ENCODE peak calls at places on chromosome 22, in ten cellular contexts. S is cardiac muscle cell; E is mucosa of descending colon; M is retinal pigment epithelial cell; H is kidney epithelial cell; K is CD8-positive, alpha-beta T cell; Z is GM23248; U is PC-9; B is transverse colon; L is AG10803. I is an unnamed sample.

GRCh38 chr22:34992672-34993071 is 73.3 kb upstream of the ISX start:
- DNase-seq in S (no peak), E (no peak), M (no peak), H (no peak), K (no peak), Z (no peak), U (no peak), B (no peak), L (no peak), I (no peak)

GRCh38 chr22:17305076-17305475 is 64.2 kb upstream of the CECR2 start:
- DNase-seq in S (no peak), E (no peak), M (no peak), H (no peak), K (no peak), Z (no peak), U (no peak), B (no peak), L (no peak), I (no peak)

GRCh38 chr22:27431896-27432295 is 369.7 kb downstream of the MN1 start:
- DNase-seq in S (no peak), E (no peak), M (no peak), H (no peak), K (no peak), Z (peak), U (no peak), B (no peak), L (peak), I (peak)

GRCh38 chr22:50027639-50028537 is 15.3 kb upstream of the IL17REL start:
- DNase-seq in S (no peak), E (no peak), M (no peak), H (peak), K (no peak), Z (peak), U (peak), B (peak), L (no peak), I (no peak)

GRCh38 chr22:45587638-45588481 is 83.8 kb upstream of the ATXN10 start:
- DNase-seq in S (no peak), E (no peak), M (no peak), H (no peak), K (no peak), Z (peak), U (peak), B (no peak), L (peak), I (no peak)

GRCh38 chr22:37187552-37187890 is 526 bp downstream of the C1QTNF6 start:
- DNase-seq in S (peak), E (no peak), M (no peak), H (no peak), K (no peak), Z (peak), U (no peak), B (peak), L (peak), I (peak)

GRCh38 chr22:36636916-36637315 is 66.6 kb downstream of the CACNG2 start:
- DNase-seq in S (no peak), E (no peak), M (no peak), H (no peak), K (no peak), Z (no peak), U (no peak), B (no peak), L (no peak), I (no peak)

GRCh38 chr22:47188337-47189055 is 426.0 kb downstream of the TBC1D22A start:
- DNase-seq in S (no peak), E (no peak), M (no peak), H (no peak), K (no peak), Z (no peak), U (no peak), B (peak), L (no peak), I (no peak)

GRCh38 chr22:19149047-19149883 is 827 bp downstream of the GSC2 start:
- DNase-seq in S (peak), E (peak), M (no peak), H (no peak), K (no peak), Z (peak), U (no peak), B (no peak), L (no peak), I (no peak)

GRCh38 chr22:48752451-48753380 is 1075.0 kb downstream of the BRD1 start:
- DNase-seq in S (no peak), E (peak), M (no peak), H (no peak), K (peak), Z (no peak), U (no peak), B (no peak), L (no peak), I (no peak)

GRCh38 chr22:37634505-37635002 is 4.9 kb upstream of the SH3BP1 start:
- DNase-seq in S (no peak), E (no peak), M (no peak), H (no peak), K (no peak), Z (no peak), U (no peak), B (no peak), L (no peak), I (no peak)

GRCh38 chr22:39989633-39990032 is 5.1 kb upstream of the FAM83F start:
- DNase-seq in S (no peak), E (no peak), M (no peak), H (no peak), K (no peak), Z (no peak), U (no peak), B (no peak), L (no peak), I (no peak)

DNA sequence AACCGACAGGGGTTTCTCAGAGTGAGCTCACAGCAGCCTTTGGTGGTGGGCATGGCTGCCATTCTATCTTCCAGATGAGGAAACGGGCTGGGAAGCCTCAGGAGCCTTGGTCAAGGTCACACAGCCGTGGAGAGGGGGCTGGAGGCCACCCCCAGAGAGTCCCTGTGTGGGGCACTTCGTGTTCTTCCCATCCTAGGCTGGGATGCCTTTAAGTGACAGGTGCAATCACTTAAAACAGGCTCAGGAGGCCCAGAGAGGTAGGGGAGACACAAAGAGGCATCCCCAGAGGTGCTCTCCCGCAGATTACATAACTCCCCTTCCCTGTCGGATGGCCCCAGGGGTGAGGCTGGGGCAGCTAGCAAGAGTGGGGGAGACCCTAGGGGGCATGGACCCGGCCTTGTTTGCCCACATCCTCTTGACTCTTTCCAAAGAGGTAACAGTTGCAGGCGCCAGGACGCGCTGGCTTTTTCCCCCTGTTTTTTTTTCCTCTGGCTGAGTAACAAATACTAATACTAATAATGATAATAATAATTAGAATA is 17.5 kb upstream of the SHISAL1 start:
- DNase-seq in S (no peak), E (no peak), M (no peak), H (no peak), K (no peak), Z (no peak), U (no peak), B (no peak), L (no peak), I (no peak)
- H3K4me3 ChIP-seq in S (peak), E (no peak), M (no peak), H (no peak), K (no peak), Z (no peak), U (no peak), B (no peak), L (peak), I (no peak)

GRCh38 chr22:43151251-43152000 is at the start of gene TSPO:
- DNase-seq in S (peak), E (peak), M (no peak), H (no peak), K (peak), Z (peak), U (peak), B (peak), L (peak), I (peak)

GRCh38 chr22:43150731-43151206 is 590 bp upstream of the TSPO start:
- DNase-seq in S (no peak), E (peak), M (no peak), H (no peak), K (no peak), Z (peak), U (no peak), B (no peak), L (no peak), I (no peak)

GRCh38 chr22:43152355-43153071 is 1.2 kb downstream of the TSPO start:
- DNase-seq in S (peak), E (peak), M (no peak), H (no peak), K (peak), Z (peak), U (peak), B (peak), L (peak), I (peak)

GRCh38 chr22:43153916-43154315 is 2.6 kb downstream of the TSPO start:
- DNase-seq in S (no peak), E (no peak), M (no peak), H (no peak), K (no peak), Z (peak), U (no peak), B (no peak), L (no peak), I (peak)

GRCh38 chr22:43152001-43152354 is 619 bp downstream of the TSPO start:
- DNase-seq in S (no peak), E (no peak), M (no peak), H (no peak), K (no peak), Z (no peak), U (no peak), B (no peak), L (no peak), I (no peak)
- H3K4me3 ChIP-seq in S (peak), E (peak), M (peak), H (peak), K (peak), Z (peak), U (peak), B (peak), L (peak), I (peak)

GRCh38 chr22:23402275-23403151 is 177.6 kb downstream of the IGLL1 start:
- DNase-seq in S (peak), E (peak), M (peak), H (no peak), K (peak), Z (peak), U (peak), B (peak), L (peak), I (peak)
- H3K4me3 ChIP-seq in S (peak), E (no peak), M (peak), H (peak), K (no peak), Z (no peak), U (no peak), B (peak), L (no peak), I (no peak)

DNA sequence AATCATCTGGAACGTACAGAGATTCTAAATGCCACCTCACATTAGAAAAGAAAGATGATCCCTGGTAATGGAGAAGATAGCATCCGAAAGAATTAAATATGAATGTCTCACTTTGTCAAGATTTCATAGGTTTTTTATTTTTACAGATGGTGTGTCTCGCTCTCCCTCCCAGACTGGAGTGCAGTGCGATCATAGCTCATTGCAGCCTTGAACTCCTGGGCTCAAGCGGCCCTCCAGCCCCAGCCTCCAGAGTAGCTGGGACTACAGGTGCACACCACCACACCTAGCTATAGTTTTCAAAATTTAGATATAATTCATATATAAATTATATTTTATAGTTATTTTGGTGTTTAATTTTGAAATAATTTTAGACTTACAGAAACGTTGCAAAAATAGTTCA is 16.7 kb upstream of the SMTN start:
- DNase-seq in S (no peak), E (no peak), M (no peak), H (no peak), K (no peak), Z (no peak), U (no peak), B (no peak), L (no peak), I (no peak)
- H3K4me3 ChIP-seq in S (no peak), E (no peak), M (no peak), H (no peak), K (no peak), Z (no peak), U (peak), B (no peak), L (no peak), I (no peak)

DNA sequence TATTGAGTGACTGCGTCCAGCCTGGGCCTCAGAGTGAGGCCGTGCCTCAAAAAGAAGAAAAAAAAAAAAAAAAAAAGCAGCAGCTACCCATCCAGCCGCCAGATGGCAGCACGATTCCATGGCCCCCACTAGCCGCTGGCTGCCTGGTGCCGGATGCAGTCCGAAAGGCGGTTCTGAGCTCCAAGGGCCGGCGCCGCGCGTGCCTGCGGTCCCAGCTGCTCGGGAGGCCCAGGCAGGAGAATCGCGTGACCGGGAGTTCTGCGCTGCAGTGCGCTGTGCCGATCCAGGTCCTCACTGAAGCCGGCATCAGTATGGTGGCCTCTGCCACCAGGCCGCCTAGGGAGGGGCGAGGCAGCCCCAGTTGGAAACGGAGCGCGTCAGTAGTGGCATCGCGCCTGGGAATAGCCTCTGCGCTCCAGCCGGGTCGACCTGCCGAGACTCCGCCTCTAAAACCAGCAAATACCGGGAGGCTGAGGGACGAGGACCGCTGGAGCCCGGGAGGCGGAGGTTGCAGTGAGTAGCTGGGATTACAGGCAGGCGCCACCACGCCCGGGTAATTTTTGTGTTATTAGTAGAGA is 19.3 kb downstream of the SCARF2 start:
- DNase-seq in S (peak), E (peak), M (no peak), H (no peak), K (peak), Z (peak), U (peak), B (peak), L (peak), I (peak)
- H3K4me3 ChIP-seq in S (peak), E (no peak), M (peak), H (peak), K (peak), Z (peak), U (peak), B (peak), L (peak), I (peak)

I was measured in cardiac fibroblast.